ENCODE peak calls at places on chromosome 12, in four cellular contexts. O is upper lobe of right lung, F is GM12865, Q is left lung. U is an unnamed sample.

GRCh38 chr12:60123443-60124000 is 527.7 kb downstream of the SLC16A7 start:
- DNase-seq in O (no peak), Q (no peak), F (no peak), U (no peak)

GRCh38 chr12:127677537-127678131 is 589.3 kb upstream of the TMEM132C start:
- DNase-seq in F (peak), O (no peak), Q (no peak), U (peak)

GRCh38 chr12:80269953-80270552 is 170.7 kb downstream of the OTOGL start:
- DNase-seq in O (no peak), Q (no peak), F (peak), U (no peak)

GRCh38 chr12:48000878-48001321 is 3.4 kb downstream of the COL2A1 start:
- DNase-seq in O (no peak), Q (no peak), F (no peak), U (no peak)

GRCh38 chr12:116153983-116154382 is 123.5 kb downstream of the MED13L start:
- DNase-seq in Q (no peak), F (no peak), O (no peak), U (no peak)

GRCh38 chr12:3196488-3196887 is 119.3 kb downstream of the TSPAN9 start:
- DNase-seq in O (no peak), Q (no peak), F (no peak), U (no peak)

GRCh38 chr12:42372154-42372791 is 46.3 kb downstream of the PPHLN1 start:
- DNase-seq in O (no peak), F (peak), Q (no peak), U (peak)

GRCh38 chr12:121937654-121938053 is 19.3 kb downstream of the CFAP251 start:
- DNase-seq in Q (no peak), F (no peak), O (no peak), U (no peak)

GRCh38 chr12:19970116-19970515 is 398.2 kb upstream of the PDE3A start:
- DNase-seq in F (no peak), O (no peak), Q (no peak), U (no peak)

GRCh38 chr12:537772-538171 is 78.0 kb downstream of the B4GALNT3 start:
- DNase-seq in Q (no peak), F (no peak), O (no peak), U (no peak)

GRCh38 chr12:77032406-77032805 is 33.0 kb downstream of the E2F7 start:
- DNase-seq in Q (no peak), F (no peak), O (no peak), U (no peak)

GRCh38 chr12:1592444-1593231 is 1.7 kb downstream of the FBXL14 start:
- DNase-seq in O (no peak), F (peak), Q (no peak), U (no peak)

GRCh38 chr12:106051853-106052531 is 86.8 kb downstream of the NUAK1 start:
- DNase-seq in Q (no peak), F (no peak), O (no peak), U (no peak)

GRCh38 chr12:132133952-132134652 is 10.0 kb downstream of the DDX51 start:
- DNase-seq in F (no peak), O (peak), Q (peak), U (no peak)

GRCh38 chr12:24948452-24948815 is 467 bp downstream of the BCAT1 start:
- DNase-seq in O (no peak), F (peak), Q (no peak), U (no peak)

GRCh38 chr12:11719678-11720099 is 70.2 kb downstream of the ETV6 start:
- DNase-seq in Q (peak), F (no peak), O (peak), U (peak)

GRCh38 chr12:93824514-93825500 is 147.6 kb downstream of the CRADD start:
- DNase-seq in F (no peak), O (no peak), Q (no peak), U (no peak)

GRCh38 chr12:14961466-14962155 is at the start of gene ARHGDIB:
- DNase-seq in Q (no peak), F (peak), O (no peak), U (peak)

GRCh38 chr12:88371416-88372183 is 208.7 kb downstream of the KITLG start:
- DNase-seq in O (no peak), F (no peak), Q (peak), U (no peak)

GRCh38 chr12:57258977-57259970 is 8.3 kb upstream of the STAC3 start:
- DNase-seq in Q (no peak), O (no peak), F (no peak), U (no peak)

GRCh38 chr12:13052414-13052813 is 8.2 kb downstream of the FAM234B start:
- DNase-seq in F (no peak), O (no peak), Q (no peak), U (no peak)

GRCh38 chr12:47192046-47192445 is 112.3 kb upstream of the AMIGO2 start:
- DNase-seq in Q (no peak), O (no peak), F (no peak), U (no peak)

GRCh38 chr12:49017764-49018281 is 753 bp downstream of the PRKAG1 start:
- DNase-seq in O (no peak), Q (no peak), F (peak), U (peak)

GRCh38 chr12:107843351-107844311 is 69.1 kb downstream of the ASCL4 start:
- DNase-seq in Q (no peak), O (peak), F (no peak), U (no peak)

GRCh38 chr12:50659690-50660424 is 104.0 kb upstream of the ATF1 start:
- DNase-seq in Q (no peak), O (no peak), F (no peak), U (no peak)

GRCh38 chr12:95463019-95463418 is 10.9 kb upstream of the METAP2 start:
- DNase-seq in F (no peak), O (no peak), Q (no peak), U (no peak)

GRCh38 chr12:98696036-98696646 is 51.1 kb downstream of the APAF1 start:
- DNase-seq in F (no peak), Q (no peak), O (no peak), U (no peak)

GRCh38 chr12:127635838-127636237 is 631.1 kb upstream of the TMEM132C start:
- DNase-seq in F (peak), Q (no peak), O (no peak), U (no peak)

GRCh38 chr12:63822352-63822751 is 22.1 kb upstream of the SRGAP1 start:
- DNase-seq in O (no peak), Q (no peak), F (no peak), U (no peak)

GRCh38 chr12:63820427-63820826 is 24.1 kb upstream of the SRGAP1 start:
- DNase-seq in Q (no peak), F (no peak), O (no peak), U (no peak)

GRCh38 chr12:63823040-63823439 is 21.5 kb upstream of the SRGAP1 start:
- DNase-seq in Q (no peak), F (no peak), O (no peak), U (no peak)

GRCh38 chr12:63821781-63822251 is 22.7 kb upstream of the SRGAP1 start:
- DNase-seq in F (no peak), Q (peak), O (no peak), U (no peak)

GRCh38 chr12:63826002-63826585 is 18.4 kb upstream of the SRGAP1 start:
- DNase-seq in Q (no peak), F (peak), O (no peak), U (no peak)
- TF ChIP-seq CTCF in Q (peak), F (peak), O (peak), U (peak)

GRCh38 chr12:109713187-109713984 is at the start of gene FAM222A:
- DNase-seq in O (peak), Q (peak), F (peak), U (peak)
- TF ChIP-seq CTCF in O (peak), Q (peak), F (no peak), U (no peak)

GRCh38 chr12:22084852-22085251 is 38.8 kb downstream of the CMAS start:
- DNase-seq in O (no peak), F (no peak), Q (no peak), U (no peak)

GRCh38 chr12:22088886-22089285 is 42.9 kb downstream of the CMAS start:
- DNase-seq in O (no peak), F (no peak), Q (no peak), U (no peak)

GRCh38 chr12:22082190-22082701 is 36.2 kb downstream of the CMAS start:
- DNase-seq in F (no peak), O (no peak), Q (no peak), U (no peak)

GRCh38 chr12:22083167-22083566 is 37.1 kb downstream of the CMAS start:
- DNase-seq in F (peak), Q (no peak), O (no peak), U (no peak)
- TF ChIP-seq CTCF in F (no peak), Q (peak), O (peak), U (no peak)

DNA sequence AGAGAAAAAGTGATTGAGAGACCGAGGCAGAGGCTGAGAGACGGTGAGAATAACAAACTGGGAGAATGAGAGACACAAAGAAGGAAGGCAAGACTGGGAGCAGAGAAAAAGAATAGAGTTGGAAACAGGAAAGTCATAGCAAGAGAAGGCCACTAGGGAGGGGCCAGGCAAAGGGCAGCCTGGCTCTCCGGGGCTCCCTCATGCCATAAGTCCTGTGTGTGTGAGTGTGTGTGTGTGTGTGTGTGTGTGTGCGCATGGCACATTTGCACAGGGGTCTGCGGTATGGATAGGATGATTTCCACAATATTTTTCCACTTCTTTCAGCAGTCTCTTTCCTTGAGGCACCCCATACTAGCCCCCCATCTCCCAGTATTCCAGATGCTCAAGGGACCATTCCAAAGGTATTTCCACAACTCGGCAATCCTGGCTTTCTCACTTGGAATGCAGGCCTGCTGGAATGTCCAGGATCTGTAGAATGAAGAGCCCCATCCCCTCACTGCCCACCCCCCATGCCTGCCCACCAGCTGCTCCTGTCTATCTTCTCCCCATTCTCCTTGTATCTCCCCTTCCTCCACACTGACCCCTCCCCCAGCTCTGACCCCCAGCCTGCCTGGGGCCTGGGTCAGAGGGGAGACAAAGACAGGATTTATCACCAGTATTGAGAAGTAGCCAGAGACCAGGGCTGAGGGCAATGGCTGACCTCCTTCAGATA is 9.0 kb downstream of the GPR84 start:
- DNase-seq in F (no peak), O (no peak), Q (no peak), U (no peak)
- TF ChIP-seq CTCF in F (no peak), O (no peak), Q (no peak), U (no peak)

GRCh38 chr12:28879379-28879778 is 269.7 kb upstream of the FAR2 start:
- DNase-seq in O (no peak), Q (no peak), F (peak), U (no peak)
- TF ChIP-seq CTCF in O (no peak), Q (no peak), F (no peak), U (no peak)